ENCODE peak calls at places on chromosomes 11 and 22, in four cellular contexts. J is HepG2, B is H1, O is K562. V is an unnamed sample.

GRCh38 chr11:64594159-64594939 is 3.3 kb downstream of the SLC22A12 start:
- DNase-seq in O (no peak), J (no peak), B (no peak), V (no peak)

GRCh38 chr22:20115691-20116375 is at the start of gene RANBP1:
- DNase-seq in J (no peak), O (peak; percentile 68), B (no peak), V (no peak)

GRCh38 chr11:6703247-6704063 is 20.3 kb upstream of the MRPL17 start:
- DNase-seq in B (no peak), J (peak; percentile 64), O (peak; percentile 54), V (peak; percentile 71)

GRCh38 chr11:134050541-134051383 is 18.1 kb upstream of the JAM3 start:
- DNase-seq in B (no peak), O (peak; percentile 76), J (peak; percentile 32), V (peak; percentile 33)

GRCh38 chr11:87840786-87841185 is 334.5 kb downstream of the RAB38 start:
- DNase-seq in B (no peak), J (no peak), O (no peak), V (no peak)

GRCh38 chr22:26892401-26893033 is 235.1 kb downstream of the MIAT start:
- DNase-seq in O (no peak), B (no peak), J (no peak), V (no peak)

GRCh38 chr11:115918579-115918978 is 414.4 kb upstream of the CADM1 start:
- DNase-seq in B (no peak), J (no peak), O (no peak), V (no peak)

GRCh38 chr11:102142333-102142732 is 32.1 kb downstream of the YAP1 start:
- DNase-seq in O (no peak), J (no peak), B (no peak), V (no peak)

GRCh38 chr11:130435671-130436070 is 7.3 kb upstream of the ADAMTS8 start:
- DNase-seq in J (no peak), O (no peak), B (no peak), V (no peak)

GRCh38 chr11:130436171-130436570 is 7.8 kb upstream of the ADAMTS8 start:
- DNase-seq in O (no peak), B (no peak), J (no peak), V (no peak)

GRCh38 chr11:130431806-130432205 is 3.4 kb upstream of the ADAMTS8 start:
- DNase-seq in O (no peak), B (no peak), J (no peak), V (no peak)

GRCh38 chr11:130433357-130433756 is 4.9 kb upstream of the ADAMTS8 start:
- DNase-seq in J (no peak), O (no peak), B (no peak), V (no peak)

DNA sequence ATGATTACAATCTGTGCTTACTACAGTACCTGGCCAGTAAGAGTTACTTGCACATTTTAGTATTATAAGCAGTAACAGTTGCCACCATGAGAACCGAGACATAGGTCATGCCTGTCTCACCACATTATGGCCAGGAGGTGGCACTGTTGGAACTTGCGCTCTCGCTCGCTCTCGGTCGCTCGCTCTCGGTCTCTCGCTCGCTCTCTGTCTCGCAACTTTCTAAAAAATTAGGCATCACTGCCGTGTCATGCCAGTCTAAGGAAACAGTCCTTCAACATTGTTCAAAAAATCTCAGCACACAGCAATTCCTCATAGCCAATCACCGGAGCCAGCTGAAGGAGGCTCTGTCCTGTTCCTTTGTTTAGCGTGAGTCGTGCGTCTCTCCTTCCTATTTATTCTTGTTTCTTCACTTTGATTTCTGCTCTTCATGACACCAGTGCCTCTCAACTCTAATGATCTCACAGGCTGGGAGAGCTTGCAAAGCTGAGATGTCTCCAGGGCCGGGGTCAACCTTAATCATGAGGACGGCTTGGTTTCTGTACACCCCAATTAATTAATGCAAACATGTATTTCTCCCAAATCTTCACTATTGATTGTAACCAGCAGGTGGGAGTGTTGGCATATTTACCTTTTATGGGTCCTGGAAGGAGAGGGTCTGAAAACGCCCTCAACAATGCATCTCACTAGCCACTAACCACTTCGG is 6.3 kb upstream of the ADAMTS8 start:
- DNase-seq in O (peak; percentile 80), B (no peak), J (peak; percentile 63), V (peak; percentile 78)
- TF ChIP-seq PHF8 in O (no peak), B (no peak), J (no peak), V (no peak)

GRCh38 chr11:91299980-91300379 is 924.6 kb upstream of the FAT3 start:
- DNase-seq in O (no peak), J (no peak), B (no peak), V (no peak)
- TF ChIP-seq RAD21 in O (no peak), J (no peak), B (no peak), V (no peak)

GRCh38 chr22:45995405-45996101 is 18.6 kb upstream of the WNT7B start:
- DNase-seq in O (no peak), B (no peak), J (no peak), V (no peak)
- H3K27ac ChIP-seq in O (no peak overlapping the region), B (no peak overlapping the region), J (no peak overlapping the region), V (peak overlapping the region; percentile 72)

DNA sequence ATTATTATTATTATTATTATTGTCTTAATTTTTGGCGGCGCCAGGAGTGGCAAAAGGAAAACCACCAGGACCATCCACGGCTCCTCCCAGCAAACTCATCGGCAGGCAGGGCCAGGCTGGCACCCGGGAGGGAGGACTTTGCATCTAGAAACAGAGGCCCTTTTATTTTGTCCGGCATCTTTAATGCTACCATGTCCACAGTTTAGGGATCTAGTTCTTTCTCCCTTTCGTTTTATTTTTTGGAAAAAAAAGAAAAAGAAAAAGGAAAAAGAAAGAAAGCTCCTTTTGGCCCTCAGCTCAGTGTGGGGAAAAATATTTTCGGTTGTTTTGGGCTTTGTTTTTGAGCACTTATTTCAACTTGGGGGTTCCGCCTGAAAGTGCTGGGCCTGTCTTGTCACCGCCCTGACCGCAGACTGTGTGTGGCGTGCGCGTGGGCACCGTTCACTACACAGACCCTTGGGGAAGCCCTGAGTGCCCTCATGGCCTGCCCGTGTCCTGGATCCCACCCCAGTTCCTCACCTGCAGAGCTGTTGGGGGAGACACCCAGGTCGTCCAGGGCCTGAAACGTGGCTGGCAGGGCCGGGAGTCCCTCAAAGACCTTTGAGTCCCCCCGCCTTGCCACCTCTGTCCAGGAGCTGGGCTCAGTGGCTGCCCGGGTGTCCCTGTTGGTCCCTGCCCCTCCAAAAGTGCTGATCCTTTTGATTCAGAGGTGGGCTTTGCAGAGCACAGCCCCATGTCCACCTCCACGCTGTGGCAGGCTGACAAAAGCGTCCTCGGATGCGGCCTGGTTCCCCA is 69.1 kb upstream of the PPARA start:
- DNase-seq in O (no peak), J (no peak), B (no peak), V (no peak)
- TF ChIP-seq PHF8 in O (no peak), J (no peak), B (no peak), V (no peak)

DNA sequence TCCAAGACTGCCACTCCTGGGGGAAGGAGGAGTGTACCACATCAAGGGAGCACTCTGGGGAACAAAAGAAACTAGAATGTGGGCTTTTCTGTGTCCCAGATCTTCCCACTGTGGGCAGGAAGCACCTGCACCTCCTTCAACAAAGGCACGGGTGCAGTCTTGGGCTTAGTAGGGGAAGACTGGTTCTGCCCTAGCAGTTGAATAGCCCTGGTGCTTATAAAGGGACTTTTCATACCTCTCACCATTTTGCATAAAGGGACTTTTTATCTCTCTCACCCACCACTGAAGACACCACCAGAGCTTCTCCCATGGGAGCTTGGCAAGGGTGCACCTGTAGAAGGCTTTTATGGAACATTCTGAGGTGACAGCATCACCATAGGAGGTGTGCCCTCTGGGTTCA is 65.8 kb upstream of the MS4A8 start:
- DNase-seq in B (no peak), J (no peak), O (no peak), V (no peak)
- TF ChIP-seq RAD21 in B (no peak), J (no peak), O (no peak), V (no peak)

DNA sequence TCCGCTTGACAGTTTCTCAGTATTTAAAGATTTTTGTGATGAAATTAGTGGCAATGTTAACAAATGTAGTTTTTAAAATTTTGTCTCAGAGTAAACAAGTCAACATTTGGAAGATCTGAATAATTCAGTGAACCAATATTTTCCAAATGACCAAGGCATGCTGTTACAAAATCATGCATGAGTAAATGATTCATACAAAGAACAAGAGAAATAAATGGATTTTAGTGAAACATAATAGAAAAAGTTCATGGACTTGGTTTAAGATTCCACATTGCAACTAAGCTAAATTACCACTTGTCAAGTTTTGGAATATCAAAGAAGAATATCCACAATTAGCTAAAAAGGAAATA is 125.7 kb upstream of the SNX19 start:
- DNase-seq in B (no peak), O (no peak), J (no peak), V (no peak)
- H3K27ac ChIP-seq in B (no peak overlapping the region), O (no peak overlapping the region), J (no peak overlapping the region), V (no peak overlapping the region)

DNA sequence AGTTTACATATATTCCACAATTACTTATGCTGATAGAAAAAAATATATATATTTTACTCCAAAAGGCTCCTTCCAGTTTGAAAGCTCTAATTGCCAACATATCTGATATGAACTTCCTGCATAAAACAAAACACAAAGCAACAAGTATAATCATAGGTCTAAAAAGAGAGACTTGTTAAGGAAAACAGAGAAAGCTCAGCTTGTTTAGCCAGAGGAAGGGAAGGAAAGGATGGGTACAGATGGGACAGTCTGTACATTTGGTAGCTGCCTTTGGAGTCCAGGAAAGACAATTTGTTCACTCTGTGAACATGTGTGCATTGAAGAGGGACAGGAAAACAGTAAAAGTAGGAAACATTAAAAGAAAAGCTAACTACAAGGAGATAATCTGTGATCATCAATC is 45.7 kb upstream of the AKIP1 start:
- DNase-seq in B (no peak), J (no peak), O (no peak), V (no peak)
- TF ChIP-seq PHF8 in B (no peak), J (no peak), O (no peak), V (no peak)

V was measured in A549.